ENCODE peak calls at places on chromosomes 4 and X, in ten cellular contexts. M is Caco-2; W is cardiac fibroblast; V is CD8-positive, alpha-beta T cell; C is neural progenitor cell; E is choroid plexus epithelial cell; G is AG04450; X is fibroblast of pulmonary artery; N is AG09309; U is endodermal cell. I is an unnamed sample.

GRCh38 chr4:55386840-55387239 is 8.9 kb upstream of the TMEM165 start:
- DNase-seq in G (no peak), N (no peak), X (no peak), V (no peak), W (no peak), C (no peak), M (peak), U (no peak), E (no peak), I (no peak)

GRCh38 chr4:75042601-75043208 is 109.8 kb downstream of the PARM1 start:
- DNase-seq in G (no peak), E (no peak), X (no peak), V (no peak), U (no peak), N (no peak), M (no peak), C (no peak), W (no peak), I (no peak)

GRCh38 chr4:6701371-6701770 is 7.7 kb downstream of the S100P start:
- DNase-seq in G (no peak), N (no peak), X (no peak), E (no peak), W (no peak), C (peak), M (no peak), V (no peak), U (peak), I (no peak)

GRCh38 chrX:17377795-17378194 is 2.8 kb downstream of the NHS start:
- DNase-seq in U (no peak), N (no peak), V (no peak), M (no peak), E (peak), C (peak), X (no peak), G (no peak), W (peak), I (no peak)

GRCh38 chr4:79662651-79663050 is 254.6 kb upstream of the GK2 start:
- DNase-seq in W (no peak), E (no peak), N (no peak), V (no peak), X (no peak), C (no peak), M (no peak), G (no peak), U (no peak), I (no peak)

GRCh38 chrX:66889418-66889817 is 250.5 kb upstream of the EDA2R start:
- DNase-seq in G (no peak), U (no peak), V (no peak), X (no peak), W (no peak), C (no peak), N (no peak), E (no peak), M (no peak), I (no peak)

GRCh38 chr4:129344058-129344457 is 248.1 kb downstream of the C4orf33 start:
- DNase-seq in V (no peak), X (peak), E (peak), N (no peak), C (peak), U (peak), G (no peak), W (peak), M (no peak), I (no peak)

GRCh38 chr4:65589331-65589730 is 81.0 kb downstream of the EPHA5 start:
- DNase-seq in E (no peak), M (no peak), W (no peak), N (no peak), V (no peak), X (no peak), U (no peak), G (no peak), C (peak), I (no peak)

GRCh38 chr4:69760455-69760854 is at the start of gene SULT1B1:
- DNase-seq in V (peak), X (peak), N (no peak), E (peak), W (peak), G (peak), M (no peak), U (no peak), C (no peak), I (no peak)

GRCh38 chr4:46937493-46937892 is 28.4 kb upstream of the COX7B2 start:
- DNase-seq in G (no peak), V (no peak), U (no peak), C (no peak), E (peak), W (peak), N (no peak), M (no peak), X (peak), I (no peak)

GRCh38 chr4:150010525-150011126 is 67.6 kb upstream of the DCLK2 start:
- DNase-seq in X (peak), E (peak), W (peak), M (peak), V (no peak), U (peak), C (peak), G (peak), N (no peak), I (no peak)

GRCh38 chr4:6727081-6727942 is 11.3 kb downstream of the BLOC1S4 start:
- DNase-seq in M (no peak), G (no peak), N (no peak), X (peak), V (no peak), C (peak), E (peak), U (peak), W (peak), I (no peak)

GRCh38 chr4:109816082-109816442 is 500 bp downstream of the GAR1 start:
- DNase-seq in X (no peak), N (no peak), G (no peak), U (no peak), M (peak), E (no peak), W (peak), V (peak), C (peak), I (no peak)

DNA sequence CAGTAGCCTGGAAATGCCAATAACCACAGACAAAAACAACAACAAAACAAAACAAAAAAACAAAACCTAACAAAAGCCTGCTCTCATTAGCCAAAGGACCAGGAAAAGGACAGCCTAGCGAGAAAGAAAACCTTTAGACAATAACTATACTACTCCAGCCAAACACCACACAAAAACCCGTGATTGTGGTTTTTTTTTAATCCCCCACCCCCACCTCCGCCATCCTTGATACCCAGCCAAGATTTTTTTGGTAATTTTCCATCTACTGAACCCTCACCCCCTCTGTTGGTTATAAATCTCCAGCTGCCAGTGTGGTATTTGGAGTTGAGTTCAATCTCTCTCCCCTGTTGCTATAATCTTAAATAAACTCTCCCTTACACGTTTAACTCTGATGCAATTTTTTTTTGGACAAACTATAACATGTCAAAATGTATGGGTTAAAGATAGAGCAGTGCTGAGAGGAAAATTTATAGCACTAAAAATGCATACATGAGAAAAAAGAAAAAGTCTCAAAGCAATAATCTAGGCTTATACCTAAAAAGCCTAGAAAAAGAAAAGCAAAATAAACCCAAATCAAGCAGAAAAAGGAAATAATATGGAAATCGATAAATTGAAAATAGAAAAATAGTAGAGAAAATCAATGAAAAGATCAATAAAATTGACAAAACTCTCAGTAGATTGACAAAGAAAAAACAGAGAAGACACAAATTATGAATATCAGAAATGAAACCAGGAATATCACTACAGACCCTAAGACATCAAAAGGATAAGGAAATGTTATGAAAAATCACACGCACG is 83.7 kb downstream of the NAT8L start:
- DNase-seq in V (no peak), C (no peak), N (no peak), X (peak), G (no peak), E (peak), M (no peak), U (no peak), W (peak), I (no peak)
- H3K4me3 ChIP-seq in V (no peak), C (no peak), N (no peak), X (no peak), G (no peak), E (no peak), M (no peak), U (no peak), W (no peak), I (no peak)

DNA sequence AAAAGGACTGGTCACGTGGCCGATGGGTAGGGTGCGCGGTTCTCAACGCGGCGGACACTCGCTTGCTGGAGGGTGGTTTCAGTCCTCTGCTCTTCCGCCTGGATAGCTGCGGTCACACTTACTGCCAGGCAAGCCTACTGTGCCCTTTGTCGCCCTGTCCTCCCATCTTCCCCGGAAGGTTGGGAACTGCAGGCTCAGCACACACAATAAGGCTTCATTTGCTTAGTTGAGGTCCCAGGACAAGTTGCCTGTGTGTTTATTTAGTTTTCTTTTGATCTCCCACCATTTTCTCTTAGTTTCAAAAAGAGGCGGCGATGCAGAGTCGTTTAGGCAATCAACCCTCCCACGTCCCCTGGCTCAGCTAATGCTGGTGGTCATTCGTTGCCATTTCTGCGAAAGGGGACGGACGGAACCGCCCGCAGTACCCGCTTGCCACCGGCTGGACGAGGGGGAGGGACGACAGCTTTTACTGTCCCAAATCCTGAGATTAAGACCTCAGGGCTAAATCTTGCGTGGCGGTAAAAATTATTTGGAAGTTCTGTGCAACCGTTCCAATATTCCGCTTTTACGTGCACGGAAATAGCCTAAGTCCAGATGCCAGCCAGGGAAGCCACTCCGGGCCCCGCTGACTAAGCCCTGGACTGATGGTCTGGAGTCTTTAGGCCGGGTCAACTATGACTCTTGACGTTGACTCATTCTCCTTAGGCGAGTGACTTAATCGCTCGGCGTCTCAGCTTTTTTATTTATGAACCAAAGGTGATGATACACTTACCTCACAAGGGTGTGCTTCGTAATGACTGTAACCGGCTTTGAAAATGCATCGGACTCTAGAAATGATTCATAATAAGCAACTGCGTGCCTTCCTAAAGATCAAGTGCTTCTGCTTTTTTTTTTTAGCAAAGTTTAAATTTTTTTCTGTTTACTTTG is 671 bp upstream of the EIF4E start:
- DNase-seq in V (peak), C (no peak), U (no peak), W (peak), N (peak), E (peak), G (peak), M (peak), X (peak), I (peak)
- TF ChIP-seq CTCF in V (no peak), C (no peak), U (peak), W (no peak), N (no peak), E (peak), G (no peak), M (no peak), X (no peak), I (no peak)

DNA sequence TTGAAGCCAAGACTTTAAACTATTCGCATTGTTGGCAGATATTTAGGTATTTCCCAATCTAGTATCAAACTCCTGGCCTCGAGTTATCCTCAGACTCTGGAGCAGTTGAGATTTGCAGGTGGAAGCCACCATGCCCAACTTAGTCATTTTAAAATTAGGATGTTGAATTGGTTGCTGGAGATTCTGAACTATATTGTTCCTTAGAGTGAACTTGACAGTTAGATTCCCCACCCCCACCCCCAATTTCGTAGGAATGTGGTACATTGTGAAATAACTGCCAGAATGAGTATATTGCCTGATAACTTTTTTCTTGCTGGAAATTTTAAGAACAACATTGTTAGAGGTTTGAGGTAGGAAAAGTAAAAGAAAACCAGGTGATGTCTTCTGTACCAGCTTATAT is 2.3 kb downstream of the NOCT start:
- DNase-seq in M (no peak), N (no peak), U (no peak), G (no peak), W (peak), E (peak), C (no peak), V (no peak), X (peak), I (no peak)
- H3K4me3 ChIP-seq in M (no peak), N (no peak), U (peak), G (peak), W (peak), E (peak), C (no peak), V (no peak), X (peak), I (no peak)

GRCh38 chr4:829291-829690 is 3.4 kb upstream of the CPLX1 start:
- DNase-seq in V (no peak), U (peak), N (no peak), M (peak), X (no peak), W (no peak), G (no peak), C (no peak), E (no peak), I (no peak)
- TF ChIP-seq CTCF in V (no peak), U (no peak), N (no peak), M (no peak), X (no peak), W (no peak), G (no peak), C (no peak), E (no peak), I (no peak)

GRCh38 chr4:56958111-56958517 is 19.3 kb downstream of the NOA1 start:
- DNase-seq in U (no peak), N (peak), E (peak), C (no peak), W (peak), X (peak), M (no peak), V (no peak), G (peak), I (peak)
- H3K4me3 ChIP-seq in U (no peak), N (no peak), E (peak), C (no peak), W (peak), X (peak), M (no peak), V (no peak), G (peak), I (no peak)